ENCODE peak calls at places on chromosomes 6 and 20, in four cellular contexts. One of them, this sample, is unnamed. For H3K9me3 and H3K4me1, the result is how much of the 10 kb centered on the place peaks cover.

GRCh38 chr6:89999154-89999553 is 104.9 kb downstream of the GJA10 start:
- DNase-seq in lower lobe of right lung: no peak
- DNase-seq in breast epithelium: no peak
- DNase-seq in sigmoid colon: no peak
- DNase-seq in this sample: no peak

GRCh38 chr6:2063547-2063946 is 181.9 kb downstream of the GMDS start:
- DNase-seq in lower lobe of right lung: no peak
- DNase-seq in breast epithelium: no peak
- DNase-seq in sigmoid colon: no peak
- DNase-seq in this sample: no peak

GRCh38 chr6:33886673-33887144 is 82.9 kb upstream of the MLN start:
- DNase-seq in lower lobe of right lung: no peak
- DNase-seq in breast epithelium: no peak
- DNase-seq in sigmoid colon: peak
- DNase-seq in this sample: no peak

GRCh38 chr6:73451166-73452106 is 661 bp downstream of the CGAS start:
- DNase-seq in lower lobe of right lung: peak
- DNase-seq in breast epithelium: no peak
- DNase-seq in sigmoid colon: peak
- DNase-seq in this sample: no peak

GRCh38 chr6:41732601-41733348 is 2.6 kb downstream of the TFEB start:
- DNase-seq in lower lobe of right lung: peak
- DNase-seq in breast epithelium: no peak
- DNase-seq in sigmoid colon: no peak
- DNase-seq in this sample: no peak

GRCh38 chr6:97282238-97282725 is 734 bp downstream of the MMS22L start:
- DNase-seq in lower lobe of right lung: no peak
- DNase-seq in breast epithelium: no peak
- DNase-seq in sigmoid colon: no peak
- DNase-seq in this sample: no peak

GRCh38 chr6:119351005-119351394 is 1.4 kb upstream of the MAN1A1 start:
- DNase-seq in lower lobe of right lung: no peak
- DNase-seq in breast epithelium: no peak
- DNase-seq in sigmoid colon: no peak
- DNase-seq in this sample: no peak

GRCh38 chr6:43060034-43060754 is 763 bp downstream of the KLC4 start:
- DNase-seq in lower lobe of right lung: peak
- DNase-seq in breast epithelium: no peak
- DNase-seq in sigmoid colon: no peak
- DNase-seq in this sample: no peak

GRCh38 chr6:169991031-169991390 is 239.6 kb downstream of the ERMARD start:
- DNase-seq in lower lobe of right lung: no peak
- DNase-seq in breast epithelium: no peak
- DNase-seq in sigmoid colon: peak
- DNase-seq in this sample: no peak

GRCh38 chr6:144297498-144298166 is 12.5 kb downstream of the UTRN start:
- DNase-seq in lower lobe of right lung: no peak
- DNase-seq in breast epithelium: no peak
- DNase-seq in sigmoid colon: no peak
- DNase-seq in this sample: no peak

GRCh38 chr6:110731196-110731595 is 84.1 kb downstream of the CDK19 start:
- DNase-seq in lower lobe of right lung: no peak
- DNase-seq in breast epithelium: no peak
- DNase-seq in sigmoid colon: no peak
- DNase-seq in this sample: no peak

GRCh38 chr6:2124260-2124709 is 121.1 kb downstream of the GMDS start:
- DNase-seq in lower lobe of right lung: peak
- DNase-seq in breast epithelium: no peak
- DNase-seq in sigmoid colon: no peak
- DNase-seq in this sample: no peak

GRCh38 chr6:2982464-2983121 is 11.2 kb upstream of the SERPINB6 start:
- DNase-seq in lower lobe of right lung: no peak
- DNase-seq in breast epithelium: no peak
- DNase-seq in sigmoid colon: no peak
- DNase-seq in this sample: no peak

GRCh38 chr6:151041686-151042085 is 176.2 kb downstream of the MTHFD1L start:
- DNase-seq in lower lobe of right lung: no peak
- DNase-seq in breast epithelium: no peak
- DNase-seq in sigmoid colon: no peak
- DNase-seq in this sample: no peak

GRCh38 chr6:81781624-81782023 is 29.1 kb upstream of the TENT5A start:
- DNase-seq in lower lobe of right lung: no peak
- DNase-seq in breast epithelium: no peak
- DNase-seq in sigmoid colon: no peak
- DNase-seq in this sample: no peak

GRCh38 chr6:90457867-90458259 is 129.0 kb downstream of the MAP3K7 start:
- DNase-seq in lower lobe of right lung: no peak
- DNase-seq in breast epithelium: no peak
- DNase-seq in sigmoid colon: no peak
- DNase-seq in this sample: no peak

GRCh38 chr6:145206247-145206907 is 528.9 kb downstream of the EPM2A start:
- DNase-seq in lower lobe of right lung: no peak
- DNase-seq in breast epithelium: no peak
- DNase-seq in sigmoid colon: no peak
- DNase-seq in this sample: no peak

GRCh38 chr20:17654649-17655285 is 27.3 kb downstream of the RRBP1 start:
- DNase-seq in lower lobe of right lung: no peak
- DNase-seq in breast epithelium: no peak
- DNase-seq in sigmoid colon: peak
- DNase-seq in this sample: peak

GRCh38 chr6:166542580-166542912 is 43.9 kb downstream of the RAMACL start:
- DNase-seq in lower lobe of right lung: no peak
- DNase-seq in breast epithelium: no peak
- DNase-seq in sigmoid colon: no peak
- DNase-seq in this sample: no peak

GRCh38 chr6:38806271-38806670 is 91.2 kb downstream of the DNAH8 start:
- DNase-seq in lower lobe of right lung: no peak
- DNase-seq in breast epithelium: no peak
- DNase-seq in sigmoid colon: no peak
- DNase-seq in this sample: no peak

GRCh38 chr20:2658414-2659354 is 5.3 kb downstream of the IDH3B start:
- DNase-seq in lower lobe of right lung: no peak
- DNase-seq in breast epithelium: no peak
- DNase-seq in sigmoid colon: no peak
- DNase-seq in this sample: no peak

GRCh38 chr20:51801220-51801991 is 915 bp downstream of the SALL4 start:
- DNase-seq in lower lobe of right lung: no peak
- DNase-seq in breast epithelium: no peak
- DNase-seq in sigmoid colon: no peak
- DNase-seq in this sample: no peak

GRCh38 chr6:119109654-119110325 is 31.3 kb upstream of the FAM184A start:
- DNase-seq in lower lobe of right lung: no peak
- DNase-seq in breast epithelium: no peak
- DNase-seq in sigmoid colon: no peak
- DNase-seq in this sample: no peak

GRCh38 chr6:169108753-169109152 is 144.9 kb downstream of the THBS2 start:
- DNase-seq in lower lobe of right lung: no peak
- DNase-seq in breast epithelium: no peak
- DNase-seq in sigmoid colon: no peak
- DNase-seq in this sample: no peak

GRCh38 chr20:20580139-20580538 is 132.3 kb downstream of the RALGAPA2 start:
- DNase-seq in lower lobe of right lung: no peak
- DNase-seq in breast epithelium: no peak
- DNase-seq in sigmoid colon: no peak
- DNase-seq in this sample: no peak

GRCh38 chr20:20578838-20579237 is 133.6 kb downstream of the RALGAPA2 start:
- DNase-seq in lower lobe of right lung: no peak
- DNase-seq in breast epithelium: no peak
- DNase-seq in sigmoid colon: no peak
- DNase-seq in this sample: no peak

DNA sequence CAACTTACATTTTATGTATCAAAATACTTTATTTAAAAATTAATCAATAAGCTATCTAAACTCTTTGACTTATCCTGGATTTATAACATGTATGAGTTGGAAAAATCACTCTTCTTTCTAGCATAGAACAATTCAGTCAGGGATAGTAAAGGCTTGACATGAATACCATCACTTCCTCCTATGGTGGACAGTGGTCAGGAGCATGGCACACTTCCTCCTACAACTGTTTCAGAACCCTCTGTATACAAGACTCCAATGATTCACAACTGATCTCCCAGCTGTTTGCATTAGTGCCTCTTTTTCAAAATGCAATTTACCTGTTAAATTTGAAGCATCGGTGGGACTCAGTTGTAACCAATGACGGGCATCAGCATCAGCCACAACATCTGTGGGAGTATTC is 129.7 kb downstream of the RALGAPA2 start:
- DNase-seq in lower lobe of right lung: no peak
- DNase-seq in breast epithelium: no peak
- DNase-seq in sigmoid colon: no peak
- DNase-seq in this sample: no peak
- H3K27ac ChIP-seq in lower lobe of right lung: no peak
- H3K27ac ChIP-seq in breast epithelium: no peak
- H3K27ac ChIP-seq in sigmoid colon: no peak
- H3K27ac ChIP-seq in this sample: no peak

DNA sequence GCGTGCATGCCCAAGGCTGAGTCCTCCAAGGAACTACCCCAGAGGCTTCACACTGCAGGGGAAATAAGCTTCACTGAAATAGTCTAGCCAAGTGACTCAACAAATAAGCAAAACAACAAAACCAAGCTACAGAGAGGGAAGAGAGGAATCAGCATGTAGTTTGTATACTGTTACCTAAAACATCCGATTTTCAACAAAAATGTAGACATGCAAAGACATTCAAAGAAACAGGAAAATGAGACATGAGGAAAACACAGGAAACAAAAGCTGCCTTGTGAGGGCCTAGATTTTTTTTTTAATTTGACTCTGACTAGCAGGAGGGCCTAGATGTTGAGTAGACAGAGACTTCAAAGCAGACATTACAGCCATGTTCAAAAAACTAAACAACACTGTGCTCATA is 16.6 kb upstream of the KIF25 start:
- DNase-seq in lower lobe of right lung: no peak
- DNase-seq in breast epithelium: no peak
- DNase-seq in sigmoid colon: no peak
- DNase-seq in this sample: no peak
- H3K9me3 ChIP-seq in lower lobe of right lung: under half
- H3K9me3 ChIP-seq in breast epithelium: under half
- H3K9me3 ChIP-seq in sigmoid colon: under half
- H3K9me3 ChIP-seq in this sample: under half

GRCh38 chr20:53903652-53903987 is 166.8 kb downstream of the BCAS1 start:
- DNase-seq in lower lobe of right lung: no peak
- DNase-seq in breast epithelium: no peak
- DNase-seq in sigmoid colon: no peak
- DNase-seq in this sample: no peak
- H3K4me1 ChIP-seq in lower lobe of right lung: under half
- H3K4me1 ChIP-seq in breast epithelium: under half
- H3K4me1 ChIP-seq in sigmoid colon: under half
- H3K4me1 ChIP-seq in this sample: under half

DNA sequence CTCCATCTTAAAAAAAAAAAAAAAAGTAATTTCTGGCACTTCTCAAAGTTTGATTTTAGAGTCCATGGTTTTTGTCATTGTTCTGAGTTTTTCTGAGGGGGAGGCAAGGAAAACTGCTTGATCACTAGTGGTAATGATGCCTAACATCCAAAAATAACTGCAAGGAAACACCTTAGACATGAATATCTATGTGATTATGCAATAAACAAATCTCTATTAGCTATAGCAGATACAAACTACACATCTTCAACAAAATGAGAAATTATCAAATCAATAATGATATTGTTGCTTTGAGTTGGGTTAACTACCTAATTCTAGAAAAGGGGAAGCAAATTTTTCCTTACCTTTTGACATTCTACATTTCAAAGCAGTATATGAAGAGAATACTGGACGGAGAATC is 230.9 kb upstream of the JARID2 start:
- DNase-seq in lower lobe of right lung: no peak
- DNase-seq in breast epithelium: no peak
- DNase-seq in sigmoid colon: no peak
- DNase-seq in this sample: no peak
- H3K27ac ChIP-seq in lower lobe of right lung: no peak
- H3K27ac ChIP-seq in breast epithelium: no peak
- H3K27ac ChIP-seq in sigmoid colon: no peak
- H3K27ac ChIP-seq in this sample: no peak

DNA sequence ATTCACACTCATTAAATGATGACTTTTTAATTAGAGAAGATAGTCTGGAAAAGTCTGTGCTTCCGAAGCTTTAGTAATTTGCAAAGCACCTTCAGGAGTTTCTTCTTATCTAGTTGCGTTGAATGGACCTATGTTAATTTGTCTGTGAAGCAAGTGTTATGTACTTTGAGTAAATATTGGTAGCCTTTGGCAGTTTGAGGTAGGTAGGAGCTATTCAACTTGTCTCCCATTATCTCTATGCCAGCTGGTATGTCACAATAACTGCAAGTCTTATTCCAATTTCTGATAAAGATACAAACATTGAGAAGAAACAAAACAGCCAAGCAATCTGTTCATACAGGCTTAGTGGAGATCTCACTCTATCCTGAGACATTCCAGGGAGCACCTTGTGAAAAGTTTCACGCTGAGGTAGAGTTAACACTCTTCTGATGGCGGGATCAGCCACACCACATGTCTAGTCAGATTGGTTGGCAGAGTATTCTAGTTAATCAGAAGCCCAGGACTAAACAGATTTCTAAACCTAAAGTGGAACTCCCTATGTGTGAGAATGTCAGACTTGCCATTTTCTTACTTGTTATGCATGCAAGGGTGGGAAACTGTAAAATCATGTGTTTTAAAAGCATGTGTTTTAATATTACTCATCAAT is 219.8 kb upstream of the MANEA start:
- DNase-seq in lower lobe of right lung: no peak
- DNase-seq in breast epithelium: no peak
- DNase-seq in sigmoid colon: no peak
- DNase-seq in this sample: no peak
- H3K9me3 ChIP-seq in lower lobe of right lung: under half
- H3K9me3 ChIP-seq in breast epithelium: under half
- H3K9me3 ChIP-seq in sigmoid colon: under half
- H3K9me3 ChIP-seq in this sample: under half

DNA sequence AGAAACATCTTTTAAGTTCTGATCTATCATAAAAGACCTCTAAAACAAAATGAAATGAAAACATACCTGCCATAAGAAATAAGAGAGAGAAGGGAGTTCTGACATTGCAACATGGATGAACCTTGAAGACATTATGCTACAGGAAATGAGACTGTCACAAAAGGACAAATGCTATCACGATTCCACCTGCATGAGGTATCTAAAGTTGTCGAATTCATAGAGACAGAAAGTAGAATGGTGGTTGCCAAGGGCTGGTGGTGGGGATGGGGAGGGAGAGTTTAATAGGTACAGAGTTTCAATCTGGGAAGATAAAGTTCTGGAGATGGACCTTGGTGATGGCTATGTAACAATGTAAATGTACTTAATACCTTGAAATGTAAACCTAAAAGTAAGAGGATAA is 3.3 kb downstream of the EZR start:
- DNase-seq in lower lobe of right lung: no peak
- DNase-seq in breast epithelium: no peak
- DNase-seq in sigmoid colon: no peak
- DNase-seq in this sample: no peak
- H3K4me1 ChIP-seq in lower lobe of right lung: half or more
- H3K4me1 ChIP-seq in breast epithelium: under half
- H3K4me1 ChIP-seq in sigmoid colon: under half
- H3K4me1 ChIP-seq in this sample: under half

GRCh38 chr6:100593522-100593921 is 128.8 kb upstream of the SIM1 start:
- DNase-seq in lower lobe of right lung: no peak
- DNase-seq in breast epithelium: no peak
- DNase-seq in sigmoid colon: no peak
- DNase-seq in this sample: no peak
- H3K27ac ChIP-seq in lower lobe of right lung: no peak
- H3K27ac ChIP-seq in breast epithelium: no peak
- H3K27ac ChIP-seq in sigmoid colon: no peak
- H3K27ac ChIP-seq in this sample: no peak